ENCODE peak calls at places on chromosomes 2 and 18, in seven cellular contexts. H is right atrium auricular region, Q is astrocyte of the spinal cord, I is cardiac muscle cell, K is choroid plexus epithelial cell, W is heart right ventricle, R is adrenal gland. P is an unnamed sample.

GRCh38 chr2:71548589-71549485 is 95.5 kb downstream of the DYSF start:
- DNase-seq in Q (peak), W (peak), R (peak), K (peak), I (peak), H (peak), P (peak)

GRCh38 chr2:20521193-20521592 is 74.3 kb downstream of the RHOB start:
- DNase-seq in W (no peak), I (no peak), Q (no peak), K (no peak), H (no peak), R (no peak), P (no peak)

GRCh38 chr2:69770193-69770702 is 28.3 kb downstream of the ANXA4 start:
- DNase-seq in R (peak), K (peak), H (peak), I (no peak), Q (peak), W (no peak), P (peak)

GRCh38 chr2:9686061-9686460 is 55.3 kb upstream of the YWHAQ start:
- DNase-seq in W (no peak), K (no peak), I (no peak), R (no peak), H (no peak), Q (no peak), P (no peak)

GRCh38 chr2:221581986-221582385 is 9.9 kb upstream of the EPHA4 start:
- DNase-seq in W (no peak), I (no peak), R (no peak), H (no peak), K (no peak), Q (no peak), P (no peak)

GRCh38 chr18:6210349-6211173 is 204.2 kb downstream of the L3MBTL4 start:
- DNase-seq in Q (no peak), R (no peak), K (no peak), H (no peak), W (no peak), I (no peak), P (no peak)

GRCh38 chr2:132521321-132521720 is 104.7 kb downstream of the GPR39 start:
- DNase-seq in I (no peak), Q (no peak), K (peak), W (no peak), H (no peak), R (no peak), P (no peak)

GRCh38 chr18:25299426-25299825 is 52.5 kb downstream of the ZNF521 start:
- DNase-seq in Q (peak), H (no peak), K (peak), R (no peak), W (no peak), I (no peak), P (peak)

GRCh38 chr2:2846379-2847130 is 515.5 kb upstream of the MYT1L start:
- DNase-seq in I (peak), H (no peak), Q (no peak), W (peak), R (no peak), K (no peak), P (no peak)

GRCh38 chr2:10161206-10161931 is 38.8 kb downstream of the RRM2 start:
- DNase-seq in Q (peak), W (no peak), R (no peak), H (no peak), K (peak), I (no peak), P (peak)

GRCh38 chr2:230861564-230862255 is 3.0 kb upstream of the ITM2C start:
- DNase-seq in W (no peak), K (no peak), H (no peak), Q (no peak), R (no peak), I (peak), P (no peak)

GRCh38 chr2:20594957-20595356 is 55.9 kb downstream of the HS1BP3 start:
- DNase-seq in K (no peak), I (no peak), Q (no peak), R (peak), H (no peak), W (peak), P (no peak)

GRCh38 chr2:10518470-10519060 is 70.4 kb upstream of the ODC1 start:
- DNase-seq in W (no peak), R (no peak), H (no peak), I (no peak), Q (no peak), K (no peak), P (no peak)

GRCh38 chr2:101850450-101850849 is 141.3 kb upstream of the IL1R2 start:
- DNase-seq in Q (no peak), H (no peak), K (no peak), I (no peak), R (no peak), W (no peak), P (no peak)

GRCh38 chr2:186641807-186642321 is 52.0 kb upstream of the FAM171B start:
- DNase-seq in W (no peak), R (peak), K (peak), Q (peak), H (no peak), I (peak), P (peak)

GRCh38 chr2:222305510-222306392 is 7.0 kb upstream of the PAX3 start:
- DNase-seq in I (peak), W (no peak), R (no peak), Q (peak), H (no peak), K (peak), P (no peak)

GRCh38 chr2:207694811-207695281 is 16.6 kb upstream of the CCNYL1 start:
- DNase-seq in H (no peak), I (no peak), R (no peak), K (peak), Q (no peak), W (no peak), P (peak)

GRCh38 chr18:55506074-55506473 is 81.9 kb downstream of the TCF4 start:
- DNase-seq in H (no peak), R (no peak), Q (no peak), I (no peak), K (no peak), W (no peak), P (no peak)

GRCh38 chr2:9296559-9296958 is 89.9 kb downstream of the ASAP2 start:
- DNase-seq in K (no peak), Q (no peak), H (no peak), R (no peak), W (no peak), I (no peak), P (no peak)

GRCh38 chr2:173568054-173568453 is 213.4 kb downstream of the CDCA7 start:
- DNase-seq in R (no peak), Q (no peak), W (peak), K (peak), I (peak), H (no peak), P (peak)

GRCh38 chr2:74632209-74632938 is 15.8 kb downstream of the M1AP start:
- DNase-seq in Q (peak), K (peak), W (no peak), R (no peak), H (no peak), I (no peak), P (peak)

GRCh38 chr2:149767516-149767974 is 180.0 kb upstream of the MMADHC start:
- DNase-seq in H (no peak), Q (peak), K (peak), I (peak), R (no peak), W (no peak), P (peak)

GRCh38 chr2:98761909-98762308 is 31.0 kb upstream of the MGAT4A start:
- DNase-seq in W (no peak), H (no peak), Q (no peak), R (no peak), I (no peak), K (no peak), P (no peak)

GRCh38 chr2:224143521-224143920 is 104.4 kb upstream of the SERPINE2 start:
- DNase-seq in Q (no peak), R (no peak), W (no peak), K (no peak), I (no peak), H (no peak), P (no peak)

GRCh38 chr2:136383161-136383560 is 265.2 kb upstream of the CXCR4 start:
- DNase-seq in R (no peak), I (no peak), K (no peak), Q (no peak), H (no peak), W (no peak), P (no peak)

GRCh38 chr18:41170346-41170745 is 784.7 kb upstream of the PIK3C3 start:
- DNase-seq in K (peak), R (no peak), H (no peak), Q (peak), I (no peak), W (no peak), P (peak)

GRCh38 chr18:78875268-78875997 is 104.2 kb upstream of the SALL3 start:
- DNase-seq in W (no peak), R (peak), H (peak), K (peak), I (peak), Q (no peak), P (peak)

GRCh38 chr2:39780825-39781600 is 2.0 kb upstream of the THUMPD2 start:
- DNase-seq in H (no peak), Q (peak), R (no peak), I (no peak), K (peak), W (no peak), P (no peak)

GRCh38 chr2:102506743-102507142 is 33.7 kb downstream of the SLC9A4 start:
- DNase-seq in I (no peak), K (no peak), W (no peak), Q (no peak), R (no peak), H (no peak), P (no peak)

GRCh38 chr2:28362991-28363521 is 29.6 kb upstream of the FOSL2 start:
- DNase-seq in W (no peak), K (no peak), I (peak), R (no peak), H (no peak), Q (no peak), P (no peak)

GRCh38 chr2:86330015-86330414 is 7.4 kb downstream of the REEP1 start:
- DNase-seq in W (no peak), Q (no peak), R (no peak), I (no peak), H (no peak), K (no peak), P (no peak)

GRCh38 chr2:131521961-131522781 is 5.5 kb upstream of the CCDC74A start:
- DNase-seq in W (peak), I (no peak), H (no peak), Q (no peak), R (peak), K (no peak), P (no peak)

GRCh38 chr2:231318954-231319353 is 76.6 kb upstream of the B3GNT7 start:
- DNase-seq in Q (no peak), I (no peak), W (no peak), K (no peak), R (no peak), H (no peak), P (no peak)

GRCh38 chr2:37456479-37456878 is 112.0 kb downstream of the QPCT start:
- DNase-seq in I (no peak), Q (no peak), W (no peak), R (no peak), K (no peak), H (no peak), P (no peak)
- H3K4me3 ChIP-seq in I (no peak), Q (no peak), W (no peak), R (no peak), K (no peak), H (no peak), P (no peak)

DNA sequence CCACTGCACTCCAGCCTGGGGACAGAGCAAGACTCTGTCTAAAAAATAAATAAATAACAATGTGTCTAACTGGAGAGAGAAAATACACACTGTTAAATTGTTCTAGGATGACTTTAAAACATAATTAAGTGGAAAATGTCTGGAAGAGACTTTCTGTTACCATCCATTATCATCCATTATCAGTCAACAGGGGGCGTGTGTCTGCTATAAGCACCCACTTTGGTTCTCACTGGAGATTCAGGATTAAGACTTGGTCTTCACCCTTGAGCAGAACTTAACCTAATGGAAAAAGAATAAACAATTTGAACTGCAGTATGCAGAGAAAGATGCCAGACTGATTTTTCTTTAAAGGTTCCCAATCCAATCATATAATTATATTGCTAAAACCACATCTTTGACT is 999.8 kb upstream of the GYPC start:
- DNase-seq in W (no peak), K (no peak), H (no peak), Q (no peak), I (no peak), R (no peak), P (no peak)
- TF ChIP-seq CTCF in W (no peak), K (no peak), H (no peak), Q (no peak), I (no peak), R (no peak), P (no peak)

GRCh38 chr2:213067888-213068287 is 83.5 kb downstream of the IKZF2 start:
- DNase-seq in W (no peak), Q (peak), H (no peak), K (no peak), R (no peak), I (no peak), P (no peak)

GRCh38 chr2:213066445-213066746 is 85.0 kb downstream of the IKZF2 start:
- DNase-seq in K (no peak), I (no peak), H (no peak), W (no peak), Q (no peak), R (no peak), P (no peak)

GRCh38 chr2:213068681-213069359 is 82.6 kb downstream of the IKZF2 start:
- DNase-seq in H (no peak), I (no peak), Q (no peak), R (no peak), K (peak), W (no peak), P (no peak)

GRCh38 chr2:213064099-213064498 is 87.3 kb downstream of the IKZF2 start:
- DNase-seq in W (no peak), Q (no peak), I (no peak), H (no peak), K (no peak), R (no peak), P (no peak)

GRCh38 chr2:213065583-213066444 is 85.6 kb downstream of the IKZF2 start:
- DNase-seq in W (peak), K (peak), H (no peak), Q (peak), I (peak), R (peak), P (peak)
- H3K4me3 ChIP-seq in W (peak), K (peak), H (peak), Q (peak), I (no peak), R (no peak), P (peak)

GRCh38 chr2:55918856-55919255 is 4.7 kb downstream of the EFEMP1 start:
- DNase-seq in H (no peak), R (no peak), K (no peak), I (no peak), W (no peak), Q (no peak), P (no peak)

GRCh38 chr2:55919574-55919973 is 4.0 kb downstream of the EFEMP1 start:
- DNase-seq in H (no peak), I (no peak), K (no peak), R (no peak), Q (no peak), W (no peak), P (no peak)

GRCh38 chr2:55923091-55923977 is at the start of gene EFEMP1:
- DNase-seq in K (peak), W (peak), H (peak), R (peak), Q (peak), I (peak), P (peak)

GRCh38 chr2:55923978-55924325 is 370 bp upstream of the EFEMP1 start:
- DNase-seq in I (no peak), R (no peak), Q (no peak), H (no peak), W (no peak), K (no peak), P (no peak)

DNA sequence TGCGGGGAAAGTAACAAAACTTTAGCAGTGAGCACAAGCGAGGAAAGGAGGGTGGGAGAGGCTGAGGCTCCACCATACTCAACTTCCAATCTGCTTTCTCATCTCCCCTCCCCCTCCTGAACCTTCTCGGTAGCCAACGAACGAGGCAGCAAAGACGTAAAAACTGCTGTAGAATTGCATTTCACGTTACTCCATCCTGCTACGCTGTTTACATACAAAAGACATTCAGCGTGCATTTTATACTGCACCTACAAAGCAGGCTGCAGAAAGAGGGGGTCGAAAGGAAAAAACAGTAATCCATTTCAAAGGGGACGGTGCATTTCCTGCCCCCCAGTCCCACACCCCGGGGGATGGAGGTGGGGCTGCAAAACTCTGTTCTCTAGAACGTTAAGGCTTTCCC is 1.1 kb downstream of the EFEMP1 start:
- DNase-seq in Q (peak), I (no peak), K (peak), R (no peak), H (no peak), W (no peak), P (peak)
- TF ChIP-seq CTCF in Q (no peak), I (no peak), K (no peak), R (no peak), H (no peak), W (no peak), P (no peak)

DNA sequence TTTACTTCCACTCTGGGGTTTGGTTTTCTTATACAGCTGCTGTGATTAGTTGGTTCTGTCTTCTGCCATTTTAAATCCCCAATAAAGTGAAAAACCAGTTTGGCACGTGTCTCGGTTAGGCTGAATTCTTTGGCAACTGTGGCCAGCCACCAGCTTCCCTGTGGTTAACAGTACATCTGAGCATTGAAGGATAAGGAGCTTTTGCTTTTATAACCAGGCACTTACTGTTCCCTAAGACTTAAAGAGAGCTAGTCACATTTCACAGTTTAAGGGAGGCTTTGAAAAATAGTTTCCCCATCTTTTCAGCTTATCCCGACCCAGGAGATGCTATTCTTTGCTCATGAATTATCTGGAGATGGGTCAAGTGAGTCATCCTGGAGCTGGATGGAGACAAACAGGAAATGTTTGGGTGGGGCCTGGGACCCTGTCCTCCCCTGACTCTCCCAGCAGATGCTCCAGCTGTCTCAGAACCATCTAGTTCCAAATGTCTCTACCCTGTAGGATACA is 57.3 kb upstream of the EML6 start:
- DNase-seq in K (peak), Q (peak), R (peak), H (peak), W (no peak), I (no peak), P (peak)
- H3K4me3 ChIP-seq in K (no peak), Q (no peak), R (no peak), H (no peak), W (no peak), I (no peak), P (no peak)

DNA sequence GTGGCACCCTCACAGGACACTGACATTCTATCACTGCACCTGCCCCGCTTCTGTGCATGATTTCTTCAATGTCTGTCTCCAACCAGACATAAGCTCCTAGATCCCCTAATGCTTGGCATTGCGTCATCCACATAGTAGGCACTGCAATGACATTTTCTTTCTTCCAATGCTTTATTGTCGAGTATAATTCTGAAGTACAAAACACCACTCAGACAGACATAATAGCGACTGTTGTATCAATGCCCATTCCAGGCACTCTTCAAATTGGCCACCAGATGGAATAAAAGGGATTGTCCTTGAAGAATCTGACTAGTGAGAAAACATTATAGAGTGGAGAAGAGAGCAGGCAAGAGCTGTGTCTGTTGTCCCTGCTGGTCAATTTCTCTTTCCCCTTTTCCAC is 89.0 kb downstream of the LPIN1 start:
- DNase-seq in H (no peak), R (no peak), I (no peak), W (no peak), K (peak), Q (no peak), P (peak)
- TF ChIP-seq CTCF in H (no peak), R (no peak), I (peak), W (peak), K (peak), Q (peak), P (peak)

GRCh38 chr2:197307236-197307932 is 3.2 kb downstream of the ANKRD44 start:
- DNase-seq in H (no peak), Q (no peak), R (no peak), I (no peak), W (no peak), K (no peak), P (no peak)
- H3K4me3 ChIP-seq in H (no peak), Q (no peak), R (no peak), I (no peak), W (no peak), K (no peak), P (no peak)

GRCh38 chr18:30361864-30362540 is 680.5 kb downstream of the DSC3 start:
- DNase-seq in K (no peak), W (no peak), R (no peak), H (no peak), Q (no peak), I (no peak), P (no peak)
- TF ChIP-seq CTCF in K (no peak), W (no peak), R (no peak), H (no peak), Q (no peak), I (no peak), P (no peak)